ENCODE peak calls at places on chromosome 2, in nine cellular contexts. K is right atrium auricular region; T is esophagus muscularis mucosa; L is ascending aorta; E is pancreas; A is breast epithelium; J is CD8-positive, alpha-beta T cell; W is aorta; M is IMR-90. S is an unnamed sample. For H3K36me3, H3K4me1 and H3K27me3, the result is how much of the 10 kb centered on the place peaks cover.

GRCh38 chr2:119531292-119531691 is 7.0 kb upstream of the SCTR start:
- DNase-seq in M (no peak), W (no peak), E (no peak), T (no peak), J (no peak), A (no peak), L (no peak), K (no peak), S (no peak)

GRCh38 chr2:98654702-98655488 is 46.5 kb downstream of the UNC50 start:
- DNase-seq in J (peak), M (no peak), K (no peak), T (no peak), A (no peak), L (no peak), E (no peak), W (no peak), S (no peak)

GRCh38 chr2:10555810-10556111 is 107.6 kb upstream of the ODC1 start:
- DNase-seq in W (no peak), E (no peak), A (no peak), K (no peak), L (no peak), J (no peak), M (no peak), T (no peak), S (no peak)

GRCh38 chr2:54274781-54275242 is 18.8 kb upstream of the TSPYL6 start:
- DNase-seq in K (no peak), E (no peak), J (no peak), W (no peak), M (peak), A (no peak), L (no peak), T (no peak), S (no peak)

GRCh38 chr2:107618769-107619168 is 207.9 kb upstream of the RGPD4 start:
- DNase-seq in A (no peak), K (no peak), E (no peak), M (no peak), T (no peak), L (no peak), W (no peak), J (no peak), S (no peak)

GRCh38 chr2:108288534-108289106 is at the start of gene SULT1C2:
- DNase-seq in E (no peak), J (no peak), L (no peak), K (no peak), T (no peak), W (no peak), M (peak), A (no peak), S (no peak)

GRCh38 chr2:32652555-32653209 is 24.8 kb downstream of the TTC27 start:
- DNase-seq in T (no peak), A (no peak), M (peak), W (no peak), J (no peak), L (no peak), K (no peak), E (no peak), S (no peak)

GRCh38 chr2:29803541-29803940 is 117.8 kb downstream of the ALK start:
- DNase-seq in K (no peak), E (no peak), A (no peak), W (no peak), M (no peak), J (no peak), T (no peak), L (no peak), S (no peak)

GRCh38 chr2:166972418-166972817 is 84.1 kb downstream of the XIRP2 start:
- DNase-seq in W (no peak), T (no peak), M (peak), L (no peak), K (no peak), J (no peak), E (no peak), A (no peak), S (no peak)

GRCh38 chr2:29309090-29310054 is 194.2 kb downstream of the CLIP4 start:
- DNase-seq in W (no peak), A (no peak), E (no peak), T (no peak), L (no peak), K (no peak), J (peak), M (peak), S (peak)

GRCh38 chr2:174586896-174587295 is 10.7 kb downstream of the WIPF1 start:
- DNase-seq in E (no peak), L (no peak), M (peak), A (no peak), T (no peak), J (no peak), W (no peak), K (no peak), S (no peak)

GRCh38 chr2:47896450-47896968 is 9.8 kb downstream of the FBXO11 start:
- DNase-seq in K (no peak), A (no peak), M (no peak), E (no peak), W (no peak), L (no peak), J (no peak), T (no peak), S (no peak)

GRCh38 chr2:35946431-35946991 is 409.1 kb upstream of the CRIM1 start:
- DNase-seq in E (no peak), J (no peak), A (no peak), K (no peak), L (no peak), M (no peak), T (no peak), W (no peak), S (no peak)

GRCh38 chr2:44974064-44974715 is 32.7 kb downstream of the SIX3 start:
- DNase-seq in A (no peak), J (no peak), T (no peak), L (no peak), M (peak), W (no peak), E (no peak), K (no peak), S (no peak)

GRCh38 chr2:46825958-46826897 is 89.4 kb downstream of the MCFD2 start:
- DNase-seq in E (no peak), L (no peak), T (no peak), W (no peak), M (peak), J (no peak), K (no peak), A (no peak), S (no peak)

GRCh38 chr2:83633435-83633834 is 825.6 kb downstream of the SUCLG1 start:
- DNase-seq in K (no peak), W (no peak), M (no peak), T (no peak), L (no peak), J (no peak), A (no peak), E (no peak), S (no peak)

GRCh38 chr2:120743657-120744056 is 8.0 kb downstream of the GLI2 start:
- DNase-seq in E (no peak), J (no peak), A (no peak), K (no peak), W (no peak), T (peak), L (no peak), M (no peak), S (peak)

GRCh38 chr2:95122197-95122551 is 566 bp upstream of the MRPS5 start:
- DNase-seq in M (no peak), J (no peak), A (no peak), K (no peak), T (no peak), E (no peak), W (no peak), L (no peak), S (no peak)

GRCh38 chr2:85288244-85288725 is 39.5 kb downstream of the TGOLN2 start:
- DNase-seq in W (peak), K (no peak), T (no peak), E (no peak), L (no peak), M (peak), J (no peak), A (no peak), S (no peak)

GRCh38 chr2:10387033-10387432 is 61.1 kb downstream of the ODC1 start:
- DNase-seq in A (no peak), W (no peak), E (peak), L (no peak), T (no peak), K (no peak), M (no peak), J (no peak), S (peak)

GRCh38 chr2:177983183-177983788 is 89.3 kb downstream of the PDE11A start:
- DNase-seq in E (no peak), W (no peak), K (no peak), A (no peak), M (peak), J (no peak), T (no peak), L (no peak), S (no peak)

GRCh38 chr2:42086500-42086953 is 38.7 kb downstream of the PKDCC start:
- DNase-seq in A (no peak), E (peak), W (no peak), L (no peak), T (no peak), M (peak), K (no peak), J (peak), S (no peak)

GRCh38 chr2:157627594-157628281 is 926 bp downstream of the ACVR1C start:
- DNase-seq in W (no peak), K (no peak), J (peak), M (peak), T (no peak), L (no peak), E (no peak), A (no peak), S (peak)

DNA sequence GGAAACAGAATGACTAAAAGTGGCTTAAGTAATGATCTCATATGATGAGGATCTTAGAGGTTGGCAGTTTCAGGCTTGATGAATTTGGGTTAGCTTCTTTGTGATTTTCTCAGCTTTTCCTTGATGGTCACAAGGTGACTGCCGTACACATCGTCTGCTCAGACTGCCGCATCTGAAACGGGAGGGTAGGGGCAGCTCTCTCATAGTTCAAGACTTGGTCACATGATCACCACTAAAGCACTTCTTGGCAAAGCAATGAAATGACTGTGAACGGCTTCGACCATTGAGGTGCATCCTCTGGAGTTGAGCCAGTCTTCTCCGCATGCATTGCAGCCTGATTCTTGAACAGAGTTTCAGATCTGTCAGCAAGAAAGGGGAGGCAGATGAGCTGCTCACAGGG is 43.8 kb downstream of the LPIN1 start:
- DNase-seq in A (no peak), E (no peak), J (no peak), M (no peak), W (no peak), K (no peak), L (no peak), T (no peak), S (no peak)
- H3K36me3 ChIP-seq in A (under half), E (under half), J (half or more), M (half or more), W (under half), K (half or more), L (half or more), T (half or more), S (half or more)

GRCh38 chr2:109409347-109410020 is 204.3 kb downstream of the SEPTIN10 start:
- DNase-seq in M (no peak), E (peak), K (no peak), T (no peak), W (no peak), A (no peak), J (no peak), L (no peak), S (no peak)
- H3K4me1 ChIP-seq in M (under half), E (under half), K (under half), T (under half), W (under half), A (under half), J (under half), L (under half), S (under half)

GRCh38 chr2:182895169-182895568 is 28.7 kb upstream of the FRZB start:
- DNase-seq in L (no peak), W (no peak), M (no peak), E (no peak), K (no peak), J (no peak), T (no peak), A (no peak), S (no peak)

GRCh38 chr2:182901748-182902147 is 35.3 kb upstream of the FRZB start:
- DNase-seq in L (no peak), A (no peak), M (no peak), W (no peak), J (no peak), K (no peak), E (no peak), T (no peak), S (no peak)

GRCh38 chr2:182895798-182896197 is 29.4 kb upstream of the FRZB start:
- DNase-seq in A (no peak), K (no peak), J (no peak), E (no peak), W (no peak), L (no peak), M (no peak), T (no peak), S (no peak)

GRCh38 chr2:182897137-182897536 is 30.7 kb upstream of the FRZB start:
- DNase-seq in K (no peak), M (peak), J (no peak), A (no peak), W (no peak), E (no peak), T (no peak), L (no peak), S (no peak)

GRCh38 chr2:182898718-182899117 is 32.3 kb upstream of the FRZB start:
- DNase-seq in L (no peak), J (no peak), W (no peak), M (no peak), K (no peak), A (no peak), T (no peak), E (no peak), S (no peak)
- H3K27me3 ChIP-seq in L (under half), J (under half), W (under half), M (under half), K (under half), A (under half), T (under half), E (under half), S (under half)

GRCh38 chr2:64137567-64137966 is 6.7 kb downstream of the PELI1 start:
- DNase-seq in M (peak), K (no peak), E (no peak), L (no peak), T (no peak), W (no peak), A (no peak), J (no peak), S (no peak)
- H3K36me3 ChIP-seq in M (under half), K (under half), E (under half), L (under half), T (under half), W (under half), A (under half), J (under half), S (under half)

DNA sequence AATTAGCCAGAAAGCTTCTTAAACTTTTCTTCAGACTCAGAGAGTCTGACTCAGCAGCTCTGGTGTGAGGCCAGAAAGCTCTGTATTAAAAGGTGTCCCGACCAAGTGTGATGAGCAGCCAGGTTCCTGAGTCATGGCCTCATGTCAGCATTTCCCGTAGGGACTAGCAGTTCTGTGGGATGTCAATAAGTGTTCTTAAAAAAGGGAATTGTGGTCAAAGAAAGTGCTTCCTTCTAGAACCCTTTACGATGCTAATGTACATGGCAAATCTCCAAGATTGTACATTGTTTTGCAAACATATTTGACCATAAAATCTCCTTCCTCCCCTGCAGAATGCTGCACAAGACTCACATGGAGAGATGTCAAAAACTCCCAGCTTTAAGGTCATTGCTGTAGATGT is 80.1 kb downstream of the PLA2R1 start:
- DNase-seq in E (no peak), J (no peak), L (no peak), M (peak), A (no peak), K (no peak), W (no peak), T (no peak), S (no peak)
- H3K4me1 ChIP-seq in E (under half), J (under half), L (under half), M (under half), A (under half), K (under half), W (under half), T (under half), S (under half)

GRCh38 chr2:172102858-172103359 is at the start of gene DLX2:
- DNase-seq in K (peak), W (peak), L (peak), T (peak), E (peak), M (peak), J (peak), A (no peak), S (peak)
- H3K27me3 ChIP-seq in K (half or more), W (under half), L (half or more), T (half or more), E (under half), M (under half), J (half or more), A (under half), S (under half)